ENCODE peak calls at places on chromosomes 5 and 9, in nine cellular contexts. C is esophagus squamous epithelium; I is ovary; M is CD8-positive, alpha-beta T cell; Q is lower lobe of right lung; B is psoas muscle; F is heart left ventricle; Z is IMR-90; O is trophoblast cell. A is an unnamed sample.

GRCh38 chr9:13823021-13823420 is 490.9 kb downstream of the NFIB start:
- DNase-seq in C (no peak), I (no peak), M (no peak), Q (no peak), B (no peak), F (no peak), Z (peak; percentile 30), O (no peak), A (no peak)

GRCh38 chr9:71604197-71605063 is 163.9 kb downstream of the CEMIP2 start:
- DNase-seq in C (peak; percentile 13), I (peak; percentile 58), M (peak; percentile 88), Q (peak; percentile 75), B (peak; percentile 76), F (peak; percentile 81), Z (peak; percentile 70), O (peak; percentile 43), A (peak; percentile 75)

GRCh38 chr9:120336021-120336752 is 243.8 kb downstream of the CDK5RAP2 start:
- DNase-seq in C (no peak), I (no peak), M (no peak), Q (no peak), B (no peak), F (no peak), Z (peak; percentile 7), O (no peak), A (no peak)

GRCh38 chr9:135330307-135330631 is 149.3 kb upstream of the PPP1R26 start:
- DNase-seq in C (no peak), I (no peak), M (peak; percentile 31), Q (no peak), B (no peak), F (no peak), Z (no peak), O (no peak), A (no peak)

GRCh38 chr5:140015706-140016105 is 27.4 kb downstream of the NRG2 start:
- DNase-seq in C (no peak), I (no peak), M (no peak), Q (no peak), B (no peak), F (no peak), Z (no peak), O (no peak), A (no peak)

GRCh38 chr5:171570244-171570819 is 150.9 kb downstream of the FGF18 start:
- DNase-seq in C (no peak), I (no peak), M (no peak), Q (no peak), B (no peak), F (no peak), Z (no peak), O (no peak), A (no peak)

GRCh38 chr9:88814521-88815101 is 176.7 kb upstream of the S1PR3 start:
- DNase-seq in C (no peak), I (no peak), M (no peak), Q (no peak), B (no peak), F (peak; percentile 71), Z (peak; percentile 68), O (no peak), A (no peak)

GRCh38 chr5:36311967-36312366 is 10.3 kb upstream of the RANBP3L start:
- DNase-seq in C (no peak), I (no peak), M (no peak), Q (no peak), B (no peak), F (no peak), Z (no peak), O (no peak), A (no peak)

GRCh38 chr5:1243487-1244152 is 18.4 kb downstream of the SLC6A18 start:
- DNase-seq in C (no peak), I (no peak), M (no peak), Q (no peak), B (no peak), F (no peak), Z (no peak), O (no peak), A (no peak)

GRCh38 chr5:177455036-177455660 is 8.5 kb downstream of the PRR7 start:
- DNase-seq in C (no peak), I (peak; percentile 77), M (peak; percentile 96), Q (peak; percentile 87), B (peak; percentile 89), F (peak; percentile 77), Z (peak; percentile 57), O (peak; percentile 77), A (peak; percentile 94)

GRCh38 chr9:118959366-118959765 is 409.9 kb downstream of the BRINP1 start:
- DNase-seq in C (no peak), I (no peak), M (no peak), Q (no peak), B (no peak), F (no peak), Z (no peak), O (no peak), A (no peak)

GRCh38 chr9:84101892-84102632 is 121.5 kb downstream of the RMI1 start:
- DNase-seq in C (no peak), I (no peak), M (no peak), Q (no peak), B (no peak), F (no peak), Z (no peak), O (no peak), A (no peak)

GRCh38 chr5:93359296-93359957 is 221.6 kb downstream of the NR2F1-AS1 start:
- DNase-seq in C (no peak), I (no peak), M (no peak), Q (no peak), B (no peak), F (no peak), Z (peak; percentile 91), O (no peak), A (no peak)

GRCh38 chr5:68290260-68290674 is 74.7 kb downstream of the PIK3R1 start:
- DNase-seq in C (no peak), I (peak; percentile 62), M (no peak), Q (no peak), B (no peak), F (peak; percentile 23), Z (peak; percentile 54), O (no peak), A (no peak)

GRCh38 chr5:141478321-141478945 is 2.7 kb downstream of the PCDHGC3 start:
- DNase-seq in C (no peak), I (no peak), M (no peak), Q (peak; percentile 87), B (peak; percentile 58), F (no peak), Z (peak; percentile 52), O (peak; percentile 49), A (no peak)
- H3K4me1 ChIP-seq in C (peaks cover 34% of the 10 kb centered on the region), I (peaks cover 17% of the 10 kb centered on the region), M (peaks cover 20% of the 10 kb centered on the region), Q (peaks cover 44% of the 10 kb centered on the region), B (peaks cover 38% of the 10 kb centered on the region), F (peaks cover 37% of the 10 kb centered on the region), Z (peaks cover 17% of the 10 kb centered on the region), O (peaks cover 15% of the 10 kb centered on the region), A (peaks cover 25% of the 10 kb centered on the region)

GRCh38 chr9:130914417-130915095 is 17.9 kb upstream of the QRFP start:
- DNase-seq in C (no peak), I (no peak), M (no peak), Q (no peak), B (no peak), F (no peak), Z (no peak), O (no peak), A (no peak)
- H3K27me3 ChIP-seq in C (no peaks in the 10 kb centered on the region), I (no peaks in the 10 kb centered on the region), M (no peaks in the 10 kb centered on the region), Q (peaks cover 5% of the 10 kb centered on the region), B (peaks cover 12% of the 10 kb centered on the region), F (no peaks in the 10 kb centered on the region), Z (no peaks in the 10 kb centered on the region), O (no peaks in the 10 kb centered on the region), A (peaks cover 10% of the 10 kb centered on the region)

GRCh38 chr9:96084289-96084688 is 208.8 kb downstream of the ERCC6L2 start:
- DNase-seq in C (no peak), I (no peak), M (no peak), Q (no peak), B (no peak), F (no peak), Z (no peak), O (no peak), A (no peak)

GRCh38 chr9:96080364-96080763 is 204.9 kb downstream of the ERCC6L2 start:
- DNase-seq in C (no peak), I (no peak), M (no peak), Q (no peak), B (no peak), F (no peak), Z (no peak), O (no peak), A (no peak)

GRCh38 chr9:96085536-96086143 is 210.1 kb downstream of the ERCC6L2 start:
- DNase-seq in C (no peak), I (no peak), M (no peak), Q (no peak), B (no peak), F (no peak), Z (no peak), O (no peak), A (no peak)

GRCh38 chr9:96079816-96080215 is 204.3 kb downstream of the ERCC6L2 start:
- DNase-seq in C (no peak), I (no peak), M (no peak), Q (no peak), B (no peak), F (no peak), Z (no peak), O (no peak), A (no peak)

GRCh38 chr9:96082516-96083232 is 207.2 kb downstream of the ERCC6L2 start:
- DNase-seq in C (no peak), I (no peak), M (no peak), Q (no peak), B (no peak), F (no peak), Z (no peak), O (no peak), A (no peak)
- H3K4me1 ChIP-seq in C (peaks cover 10% of the 10 kb centered on the region), I (peaks cover 7% of the 10 kb centered on the region), M (no peaks in the 10 kb centered on the region), Q (no peaks in the 10 kb centered on the region), B (no peaks in the 10 kb centered on the region), F (no peaks in the 10 kb centered on the region), Z (peaks cover 1% of the 10 kb centered on the region), O (peaks cover 16% of the 10 kb centered on the region), A (no peaks in the 10 kb centered on the region)

GRCh38 chr5:173211284-173211683 is 23.7 kb downstream of the NKX2-5 start:
- DNase-seq in C (no peak), I (no peak), M (no peak), Q (no peak), B (no peak), F (no peak), Z (no peak), O (no peak), A (no peak)

GRCh38 chr5:173210877-173211276 is 24.1 kb downstream of the NKX2-5 start:
- DNase-seq in C (no peak), I (no peak), M (no peak), Q (no peak), B (no peak), F (no peak), Z (no peak), O (no peak), A (no peak)

GRCh38 chr5:173205921-173206320 is 29.1 kb downstream of the NKX2-5 start:
- DNase-seq in C (no peak), I (no peak), M (no peak), Q (no peak), B (no peak), F (no peak), Z (no peak), O (peak; percentile 5), A (no peak)

GRCh38 chr5:173204185-173204979 is 30.6 kb downstream of the NKX2-5 start:
- DNase-seq in C (no peak), I (no peak), M (no peak), Q (no peak), B (no peak), F (no peak), Z (peak; percentile 33), O (peak; percentile 13), A (no peak)

DNA sequence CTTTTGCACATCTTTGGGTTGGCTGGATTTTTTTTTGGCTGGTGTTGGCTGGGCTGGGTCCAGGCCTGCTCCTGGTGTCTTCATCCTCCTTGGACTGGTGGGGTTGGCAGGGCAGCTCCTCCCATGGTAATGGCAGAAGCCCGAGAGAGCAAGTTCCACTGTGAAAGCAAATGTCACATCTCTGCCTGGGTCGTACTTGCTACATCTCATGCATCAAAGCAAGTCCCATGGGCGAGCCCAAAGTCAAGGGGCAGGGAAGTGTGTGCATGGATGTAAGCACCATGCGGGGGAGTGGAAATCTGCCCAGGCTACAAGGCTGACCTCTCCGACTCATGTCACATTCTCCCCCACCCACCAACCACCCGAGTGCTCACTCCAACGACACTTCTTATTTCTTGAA is 26.7 kb downstream of the NKX2-5 start:
- DNase-seq in C (no peak), I (no peak), M (no peak), Q (no peak), B (no peak), F (no peak), Z (no peak), O (no peak), A (no peak)
- H3K27me3 ChIP-seq in C (no peaks in the 10 kb centered on the region), I (no peaks in the 10 kb centered on the region), M (peaks cover 4% of the 10 kb centered on the region), Q (peaks cover 11% of the 10 kb centered on the region), B (peaks cover 5% of the 10 kb centered on the region), F (no peaks in the 10 kb centered on the region), Z (peaks cover 51% of the 10 kb centered on the region), O (no peaks in the 10 kb centered on the region), A (no peaks in the 10 kb centered on the region)